ENCODE peak calls at places on chromosomes 7 and 10, in seven cellular contexts. B is HCT116, Z is HepG2, S is K562, N is SK-N-SH, U is H1, G is GM12878. H is an unnamed sample.

GRCh38 chr7:1705856-1706255 is 35.8 kb downstream of the ELFN1 start:
- DNase-seq in B (no peak), Z (no peak), S (no peak), N (peak; percentile 32), U (peak; percentile 22), G (no peak), H (no peak)

GRCh38 chr7:145168879-145169278 is 333.0 kb upstream of the TPK1 start:
- DNase-seq in B (no peak), Z (no peak), S (no peak), N (no peak), U (no peak), G (no peak), H (no peak)

GRCh38 chr7:115941703-115942268 is 88.8 kb downstream of the TFEC start:
- DNase-seq in B (no peak), Z (no peak), S (no peak), N (no peak), U (no peak), G (no peak), H (no peak)

GRCh38 chr7:139560199-139560598 is 36.7 kb downstream of the CLEC2L start:
- DNase-seq in B (no peak), Z (no peak), S (no peak), N (no peak), U (no peak), G (no peak), H (no peak)

GRCh38 chr10:124588736-124589451 is 127.3 kb downstream of the LHPP start:
- DNase-seq in B (no peak), Z (peak; percentile 15), S (peak; percentile 77), N (no peak), U (no peak), G (no peak), H (no peak)

GRCh38 chr7:54995631-54996340 is 23.0 kb upstream of the EGFR start:
- DNase-seq in B (peak; percentile 71), Z (peak; percentile 39), S (no peak), N (no peak), U (no peak), G (peak; percentile 17), H (peak; percentile 66)

GRCh38 chr7:2972531-2973161 is 71.0 kb downstream of the CARD11 start:
- DNase-seq in B (no peak), Z (no peak), S (no peak), N (no peak), U (no peak), G (no peak), H (no peak)

GRCh38 chr7:42940985-42941847 is 9.0 kb downstream of the MRPL32 start:
- DNase-seq in B (peak; percentile 51), Z (peak; percentile 56), S (peak; percentile 50), N (peak; percentile 62), U (peak; percentile 92), G (peak; percentile 48), H (peak; percentile 70)

GRCh38 chr10:124068929-124069328 is 24.5 kb downstream of the CHST15 start:
- DNase-seq in B (no peak), Z (no peak), S (no peak), N (no peak), U (no peak), G (no peak), H (no peak)

GRCh38 chr7:150941983-150942590 is 36.0 kb downstream of the KCNH2 start:
- DNase-seq in B (no peak), Z (no peak), S (peak; percentile 68), N (peak; percentile 71), U (no peak), G (no peak), H (no peak)

GRCh38 chr10:64175271-64175962 is 654.2 kb downstream of the REEP3 start:
- DNase-seq in B (no peak), Z (no peak), S (no peak), N (no peak), U (no peak), G (no peak), H (no peak)

GRCh38 chr7:21616796-21617436 is 74.1 kb downstream of the DNAH11 start:
- DNase-seq in B (peak; percentile 56), Z (no peak), S (no peak), N (no peak), U (no peak), G (no peak), H (no peak)

GRCh38 chr10:132987671-132988571 is 45.6 kb upstream of the CFAP46 start:
- DNase-seq in B (no peak), Z (no peak), S (no peak), N (peak; percentile 90), U (no peak), G (no peak), H (no peak)

GRCh38 chr7:45215611-45216062 is 58.0 kb downstream of the RAMP3 start:
- DNase-seq in B (no peak), Z (no peak), S (no peak), N (peak; percentile 73), U (no peak), G (no peak), H (no peak)

GRCh38 chr7:28675429-28675828 is 263.1 kb downstream of the CREB5 start:
- DNase-seq in B (no peak), Z (no peak), S (no peak), N (no peak), U (no peak), G (no peak), H (no peak)

GRCh38 chr10:95273393-95274312 is 17.1 kb downstream of the PDLIM1 start:
- DNase-seq in B (no peak), Z (peak; percentile 98), S (no peak), N (no peak), U (peak; percentile 33), G (no peak), H (peak; percentile 28)

GRCh38 chr7:43669286-43670081 is 59.8 kb downstream of the COA1 start:
- DNase-seq in B (no peak), Z (no peak), S (no peak), N (no peak), U (peak; percentile 67), G (no peak), H (no peak)

GRCh38 chr7:90453259-90453891 is 16.1 kb upstream of the PTTG1IP2 start:
- DNase-seq in B (no peak), Z (no peak), S (no peak), N (no peak), U (no peak), G (no peak), H (no peak)

GRCh38 chr7:118110178-118110577 is 73.8 kb upstream of the LSM8 start:
- DNase-seq in B (no peak), Z (no peak), S (no peak), N (no peak), U (no peak), G (no peak), H (no peak)

GRCh38 chr7:118109607-118110006 is 74.4 kb upstream of the LSM8 start:
- DNase-seq in B (no peak), Z (peak; percentile 11), S (no peak), N (no peak), U (no peak), G (no peak), H (no peak)

DNA sequence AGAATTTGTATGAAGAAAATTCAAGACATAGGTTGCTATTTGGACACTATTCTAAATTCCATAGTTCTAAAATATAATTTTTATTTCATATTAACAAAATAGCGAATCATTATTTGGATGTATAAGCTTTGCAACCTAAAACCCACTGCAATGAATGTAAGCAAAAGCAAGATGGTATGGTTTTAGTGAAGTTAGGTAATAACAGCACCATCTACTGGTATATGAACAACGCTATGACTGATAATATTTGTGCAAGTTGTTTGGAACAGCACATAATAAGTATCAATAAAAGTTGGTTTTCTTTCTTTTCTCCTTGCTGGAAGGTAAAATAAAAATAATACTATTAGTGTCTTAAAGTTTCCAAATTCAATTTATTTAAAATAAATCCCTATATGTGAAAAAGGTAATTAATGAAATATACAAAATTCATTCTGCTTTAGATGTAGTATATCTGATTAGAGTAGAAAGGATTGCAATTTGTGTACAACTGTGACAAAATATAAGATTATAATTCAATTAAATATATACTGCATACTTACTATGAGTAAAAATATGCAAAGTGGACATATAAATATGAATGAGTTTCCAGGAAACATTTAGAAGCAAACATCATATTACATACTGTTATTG is 79.0 kb upstream of the LSM8 start:
- DNase-seq in B (peak; percentile 15), Z (no peak), S (no peak), N (peak; percentile 6), U (no peak), G (no peak), H (peak; percentile 28)
- TF ChIP-seq JUND in B (no peak), Z (no peak), S (no peak), N (no peak), U (no peak), G (no peak), H (no peak)

GRCh38 chr7:30971840-30972563 is 8.2 kb downstream of the GHRHR start:
- DNase-seq in B (no peak), Z (no peak), S (no peak), N (peak; percentile 25), U (no peak), G (no peak), H (no peak)

GRCh38 chr7:30974605-30975256 is 11.0 kb downstream of the GHRHR start:
- DNase-seq in B (peak; percentile 46), Z (peak; percentile 60), S (peak; percentile 85), N (peak; percentile 76), U (peak; percentile 87), G (peak; percentile 60), H (peak; percentile 62)

GRCh38 chr7:30973791-30974604 is 10.2 kb downstream of the GHRHR start:
- DNase-seq in B (no peak), Z (no peak), S (no peak), N (peak; percentile 10), U (no peak), G (no peak), H (no peak)

GRCh38 chr7:30971440-30971839 is 7.7 kb downstream of the GHRHR start:
- DNase-seq in B (no peak), Z (no peak), S (no peak), N (peak; percentile 12), U (no peak), G (no peak), H (no peak)

GRCh38 chr7:30973292-30973691 is 9.5 kb downstream of the GHRHR start:
- DNase-seq in B (no peak), Z (no peak), S (no peak), N (peak; percentile 6), U (no peak), G (no peak), H (no peak)
- TF ChIP-seq JUND in B (no peak), Z (no peak), S (no peak), N (no peak), U (no peak), G (no peak), H (no peak)

GRCh38 chr10:4498763-4499251 is 327.2 kb upstream of the AKR1E2 start:
- DNase-seq in B (no peak), Z (no peak), S (no peak), N (no peak), U (no peak), G (no peak), H (no peak)
- TF ChIP-seq JUND in B (no peak), Z (no peak), S (no peak), N (peak; percentile 40), U (no peak), G (no peak), H (no peak)

GRCh38 chr10:93797825-93798224 is 40.1 kb downstream of the LGI1 start:
- DNase-seq in B (no peak), Z (no peak), S (no peak), N (no peak), U (no peak), G (no peak), H (no peak)

GRCh38 chr10:93804200-93804599 is 46.5 kb downstream of the LGI1 start:
- DNase-seq in B (no peak), Z (no peak), S (no peak), N (no peak), U (no peak), G (no peak), H (no peak)

GRCh38 chr10:93796167-93796566 is 38.4 kb downstream of the LGI1 start:
- DNase-seq in B (no peak), Z (no peak), S (no peak), N (peak; percentile 14), U (no peak), G (no peak), H (no peak)

GRCh38 chr10:93799309-93799708 is 41.6 kb downstream of the LGI1 start:
- DNase-seq in B (no peak), Z (no peak), S (no peak), N (no peak), U (no peak), G (no peak), H (no peak)
- TF ChIP-seq JUND in B (no peak), Z (no peak), S (no peak), N (no peak), U (no peak), G (no peak), H (no peak)

H was measured in T47D.